ENCODE peak calls at places on chromosomes 3 and 15, in four cellular contexts. B is right atrium auricular region, A is psoas muscle, V is ovary. G is an unnamed sample. For H3K4me1, the result is how much of the 10 kb centered on the place peaks cover.

GRCh38 chr3:175777965-175778364 is 918.8 kb downstream of the NAALADL2 start:
- DNase-seq in A (no peak), V (no peak), B (no peak), G (no peak)

GRCh38 chr3:67415504-67415903 is 238.9 kb downstream of the SUCLG2 start:
- DNase-seq in V (no peak), B (no peak), A (no peak), G (no peak)

GRCh38 chr3:54322354-54322753 is 200.0 kb downstream of the CACNA2D3 start:
- DNase-seq in A (no peak), V (no peak), B (no peak), G (no peak)

GRCh38 chr15:89795996-89796395 is 18.7 kb downstream of the ANPEP start:
- DNase-seq in A (no peak), V (no peak), B (no peak), G (no peak)

GRCh38 chr3:81554805-81555204 is 206.6 kb downstream of the GBE1 start:
- DNase-seq in B (no peak), V (no peak), A (no peak), G (no peak)

GRCh38 chr3:118526758-118527526 is 507.7 kb downstream of the IGSF11 start:
- DNase-seq in V (no peak), A (no peak), B (no peak), G (no peak)

GRCh38 chr15:70974004-70974832 is 81.6 kb downstream of the LRRC49 start:
- DNase-seq in A (no peak), V (no peak), B (no peak), G (no peak)

GRCh38 chr15:70083946-70084345 is 13.8 kb downstream of the TLE3 start:
- DNase-seq in A (no peak), B (no peak), V (no peak), G (no peak)

GRCh38 chr3:56233742-56234141 is 234.5 kb downstream of the ERC2 start:
- DNase-seq in A (no peak), B (no peak), V (no peak), G (no peak)

GRCh38 chr3:151171145-151171544 is 31.9 kb downstream of the GPR171 start:
- DNase-seq in V (no peak), A (no peak), B (no peak), G (no peak)

GRCh38 chr3:172314616-172315015 is 133.6 kb downstream of the GHSR start:
- DNase-seq in A (no peak), V (no peak), B (no peak), G (no peak)
- H3K4me1 ChIP-seq in A (half or more), V (under half), B (under half), G (under half)

DNA sequence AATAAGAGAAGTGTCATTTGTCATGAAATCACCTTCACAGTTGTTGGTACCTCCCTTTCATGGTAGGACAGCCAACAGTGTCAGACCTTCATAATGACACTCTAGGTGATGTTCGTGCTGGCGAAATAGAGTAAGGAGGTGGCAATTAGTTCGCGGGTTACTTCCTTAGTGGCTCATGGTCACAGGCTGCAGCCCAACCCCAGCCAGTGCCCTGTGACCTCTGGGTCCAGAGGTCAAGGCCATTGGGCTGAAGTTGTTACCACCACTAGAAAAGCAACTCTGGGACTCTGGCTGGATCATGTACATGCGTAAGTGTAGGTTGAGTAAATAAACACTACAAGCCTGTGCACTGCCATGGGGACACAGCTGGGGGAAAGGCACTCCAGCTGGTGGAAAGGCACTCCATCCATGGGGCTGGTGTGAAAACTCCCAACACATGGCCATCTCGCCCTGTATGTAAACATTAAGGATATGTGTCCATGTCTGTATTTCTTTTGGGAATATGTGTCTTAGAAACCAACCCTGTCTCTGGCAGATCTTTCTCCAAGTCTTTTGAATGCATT is 106.8 kb downstream of the RYK start:
- DNase-seq in B (no peak), A (no peak), V (no peak), G (no peak)
- H3K4me1 ChIP-seq in B (under half), A (under half), V (under half), G (under half)

GRCh38 chr15:36964626-36965025 is 135.7 kb downstream of the MEIS2 start:
- DNase-seq in B (no peak), A (no peak), V (no peak), G (no peak)
- H3K4me1 ChIP-seq in B (under half), A (under half), V (under half), G (under half)

DNA sequence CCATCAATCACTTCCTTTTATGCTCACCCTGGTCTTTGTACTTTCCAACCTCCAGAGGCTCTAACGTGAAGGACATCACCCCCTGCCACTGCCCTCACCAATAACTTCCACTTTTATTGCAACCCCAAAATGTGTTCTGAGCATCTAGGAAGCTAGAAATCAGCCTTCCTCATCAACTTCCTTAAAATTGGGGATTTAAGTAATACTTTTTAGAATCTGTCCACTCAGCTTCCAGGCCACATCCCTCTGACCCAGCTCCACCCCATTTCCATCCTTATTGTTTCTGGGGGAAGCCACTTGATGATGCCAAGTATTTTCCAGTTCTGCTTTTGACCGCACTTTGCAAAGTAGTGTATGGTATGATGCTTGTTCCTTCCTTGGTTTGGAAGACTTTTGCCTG is 73.5 kb upstream of the XCR1 start:
- DNase-seq in V (no peak), A (no peak), B (no peak), G (no peak)
- H3K4me1 ChIP-seq in V (under half), A (under half), B (under half), G (under half)

GRCh38 chr3:35680866-35681650 is 41.7 kb downstream of the ARPP21 start:
- DNase-seq in B (no peak), V (no peak), A (no peak), G (no peak)
- H3K4me1 ChIP-seq in B (under half), V (under half), A (under half), G (under half)

DNA sequence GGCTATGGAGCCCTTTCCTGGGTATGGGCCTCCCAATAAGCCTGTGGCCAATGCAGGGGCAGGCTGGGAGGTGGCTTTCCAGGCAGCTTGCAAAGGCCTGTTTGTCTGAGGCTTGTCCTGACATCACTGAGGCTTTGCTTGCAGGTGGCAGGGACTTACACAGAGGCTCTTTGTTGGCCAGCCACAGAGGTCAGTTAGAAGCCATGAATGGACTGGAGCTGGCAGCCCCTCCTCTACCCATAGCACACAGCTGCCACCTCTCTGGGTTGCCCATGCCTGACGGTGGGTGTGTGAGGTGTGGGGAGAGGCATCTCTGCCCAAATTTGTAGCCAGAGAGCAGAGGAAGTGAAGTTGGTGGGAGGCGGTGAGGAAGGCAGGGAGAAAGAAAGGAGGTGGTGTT is 17.1 kb downstream of the LIMD1 start:
- DNase-seq in V (no peak), B (no peak), A (no peak), G (no peak)
- H3K4me1 ChIP-seq in V (under half), B (under half), A (half or more), G (under half)

DNA sequence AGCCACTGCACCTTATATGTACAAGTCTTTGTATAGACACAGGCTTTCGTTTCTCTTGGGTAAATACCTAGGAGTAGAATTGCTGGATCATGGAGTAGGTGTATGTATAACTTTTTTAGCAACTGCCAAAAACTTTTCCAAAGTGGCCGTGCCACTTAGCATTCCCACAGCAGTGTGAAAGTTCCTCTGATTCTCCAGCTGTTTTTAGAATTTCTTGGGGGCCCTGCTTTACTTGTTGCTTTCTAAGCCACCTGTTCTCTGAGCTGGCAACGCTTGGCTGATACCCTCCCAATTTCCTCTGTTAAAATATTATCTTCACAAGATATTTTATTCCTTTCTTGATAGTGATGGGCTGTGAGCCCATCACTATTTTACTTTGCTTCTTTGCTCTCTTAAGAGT is 19.2 kb downstream of the LIMD1 start:
- DNase-seq in V (no peak), B (no peak), A (no peak), G (no peak)
- H3K4me1 ChIP-seq in V (under half), B (under half), A (half or more), G (under half)

GRCh38 chr3:50322386-50323091 is at the start of gene HYAL2:
- DNase-seq in B (peak), A (peak), V (peak), G (peak)
- H3K4me1 ChIP-seq in B (under half), A (half or more), V (under half), G (under half)

GRCh38 chr15:80838012-80838411 is 58.8 kb downstream of the CEMIP start:
- DNase-seq in V (no peak), A (no peak), B (no peak), G (no peak)
- H3K4me1 ChIP-seq in V (under half), A (under half), B (under half), G (under half)

GRCh38 chr15:85337398-85338074 is 42.9 kb upstream of the AKAP13 start:
- DNase-seq in V (no peak), A (no peak), B (no peak), G (no peak)
- H3K4me1 ChIP-seq in V (under half), A (under half), B (under half), G (under half)